ENCODE peak calls at places on chromosomes 5 and 9, in seven cellular contexts. W is PC-3; M is activated T-cell treated with anti-CD3 and anti-CD28 coated beads, Interleukin-2, amount 50 U/mL, for 4 hours; E is HuH-7.5; L is astrocyte of the spinal cord; I is A549; O is LoVo. P is an unnamed sample.
A peak's percentile ranks its signal among the peaks of the same experiment; 100 is the strongest.

GRCh38 chr9:98009926-98010325 is 26.8 kb downstream of the ANP32B start:
- DNase-seq in O (no peak), M (no peak), I (no peak), E (no peak), W (no peak), L (peak; percentile 76), P (no peak)

GRCh38 chr9:95605826-95606555 is 89.2 kb upstream of the PTCH1 start:
- DNase-seq in I (peak; percentile 32), E (no peak), O (no peak), M (no peak), L (peak; percentile 4), W (no peak), P (no peak)

GRCh38 chr9:33230756-33231691 is 8.9 kb upstream of the SPINK4 start:
- DNase-seq in W (peak; percentile 6), L (peak; percentile 33), I (no peak), E (no peak), O (peak; percentile 78), M (no peak), P (no peak)

GRCh38 chr9:7243838-7244237 is 486.1 kb downstream of the KDM4C start:
- DNase-seq in E (no peak), O (no peak), L (no peak), M (no peak), W (no peak), I (no peak), P (no peak)

GRCh38 chr5:72658161-72658560 is 151.0 kb upstream of the ZNF366 start:
- DNase-seq in M (no peak), W (peak; percentile 27), O (no peak), E (no peak), L (no peak), I (no peak), P (no peak)

GRCh38 chr5:178356459-178356872 is 123.9 kb upstream of the PHYKPL start:
- DNase-seq in O (no peak), M (no peak), L (no peak), I (no peak), E (no peak), W (no peak), P (no peak)

GRCh38 chr5:89628876-89629635 is 746.1 kb upstream of the MEF2C start:
- DNase-seq in L (no peak), O (no peak), W (peak; percentile 25), M (no peak), I (no peak), E (no peak), P (no peak)

GRCh38 chr9:106880863-106881262 is 17.9 kb downstream of the ZNF462 start:
- DNase-seq in I (no peak), W (peak; percentile 41), L (peak; percentile 12), E (no peak), M (no peak), O (no peak), P (no peak)

GRCh38 chr9:5853005-5853404 is 20.1 kb upstream of the ERMP1 start:
- DNase-seq in W (no peak), L (no peak), M (no peak), E (no peak), O (no peak), I (no peak), P (no peak)

GRCh38 chr5:35926389-35927051 is 11.9 kb downstream of the CAPSL start:
- DNase-seq in E (peak; percentile 35), O (peak; percentile 60), L (peak; percentile 55), W (peak; percentile 84), M (peak; percentile 65), I (peak; percentile 51), P (peak; percentile 10)

GRCh38 chr9:124354364-124355031 is 60.7 kb downstream of the PSMB7 start:
- DNase-seq in W (no peak), M (no peak), I (no peak), O (no peak), E (no peak), L (no peak), P (no peak)

GRCh38 chr5:54959673-54960418 is 25.5 kb downstream of the ESM1 start:
- DNase-seq in E (no peak), W (peak; percentile 3), O (no peak), I (no peak), L (no peak), M (no peak), P (no peak)

GRCh38 chr9:136903041-136903554 is 16.8 kb downstream of the TRAF2 start:
- DNase-seq in O (no peak), W (no peak), I (peak; percentile 92), M (no peak), E (no peak), L (no peak), P (no peak)

GRCh38 chr9:17631396-17631795 is 52.5 kb downstream of the SH3GL2 start:
- DNase-seq in E (no peak), W (peak; percentile 50), M (no peak), O (no peak), I (no peak), L (peak; percentile 19), P (no peak)

GRCh38 chr9:33239922-33240321 is at the start of gene SPINK4:
- DNase-seq in L (no peak), O (peak; percentile 52), M (no peak), E (no peak), W (no peak), I (no peak), P (no peak)

GRCh38 chr5:89255845-89256463 is 373.0 kb upstream of the MEF2C start:
- DNase-seq in I (peak; percentile 67), O (no peak), W (peak; percentile 51), L (peak; percentile 75), E (no peak), M (no peak), P (no peak)

GRCh38 chr9:16485575-16486321 is 384.7 kb downstream of the BNC2 start:
- DNase-seq in E (no peak), I (no peak), M (no peak), L (no peak), O (no peak), W (no peak), P (no peak)

GRCh38 chr5:93585054-93585751 is 2.2 kb downstream of the NR2F1 start:
- DNase-seq in M (no peak), O (peak; percentile 52), E (peak; percentile 83), W (peak; percentile 49), L (peak; percentile 34), I (peak; percentile 62), P (no peak)

GRCh38 chr5:1255081-1255561 is 29.9 kb downstream of the SLC6A18 start:
- DNase-seq in I (no peak), O (no peak), L (no peak), E (no peak), W (no peak), M (peak; percentile 27), P (no peak)

GRCh38 chr5:5678909-5679308 is 256.4 kb downstream of the ICE1 start:
- DNase-seq in W (peak; percentile 19), O (peak; percentile 9), L (no peak), M (no peak), I (peak; percentile 6), E (no peak), P (no peak)

GRCh38 chr9:108580021-108580439 is 275.8 kb downstream of the ACTL7B start:
- DNase-seq in W (peak; percentile 89), M (no peak), O (peak; percentile 95), I (peak; percentile 94), L (peak; percentile 3), E (no peak), P (no peak)

GRCh38 chr9:121876658-121877271 is 216.3 kb downstream of the TTLL11 start:
- DNase-seq in O (no peak), M (no peak), E (no peak), W (peak; percentile 25), I (no peak), L (peak; percentile 81), P (peak; percentile 78)

GRCh38 chr9:133564451-133564850 is 29.9 kb downstream of the ADAMTSL2 start:
- DNase-seq in W (no peak), O (no peak), M (no peak), I (no peak), E (no peak), L (no peak), P (no peak)

GRCh38 chr5:78530342-78531096 is 118.1 kb downstream of the LHFPL2 start:
- DNase-seq in W (peak; percentile 49), E (no peak), O (no peak), I (peak; percentile 75), M (no peak), L (peak; percentile 81), P (no peak)

GRCh38 chr5:178232124-178232919 is at the start of gene PHYKPL:
- DNase-seq in M (peak; percentile 58), I (peak; percentile 80), L (peak; percentile 69), E (peak; percentile 71), O (peak; percentile 72), W (peak; percentile 68), P (no peak)

GRCh38 chr9:121648172-121648571 is 3.3 kb upstream of the DAB2IP start:
- DNase-seq in O (no peak), W (no peak), M (no peak), I (no peak), E (no peak), L (no peak), P (no peak)

GRCh38 chr9:18606831-18607230 is 132.9 kb downstream of the ADAMTSL1 start:
- DNase-seq in O (no peak), W (no peak), E (no peak), L (peak; percentile 75), M (no peak), I (no peak), P (no peak)

GRCh38 chr5:159377653-159378052 is 47.4 kb upstream of the IL12B start:
- DNase-seq in E (no peak), M (no peak), I (no peak), W (no peak), O (no peak), L (no peak), P (no peak)